ENCODE peak calls at places on chromosome 13, in ten cellular contexts. A is endothelial cell; Z is RWPE2; L is germinal center; N is NCI-H1930; C is CD8-positive, alpha-beta memory T cell; R is NAMALWA; P is HS-27A; Q is hippocampal formation; T is naive thymus-derived CD4-positive, alpha-beta T cell. W is an unnamed sample.

GRCh38 chr13:63124863-63125262 is 1709.2 kb upstream of the PCDH20 start:
- DNase-seq in A (no peak), Z (no peak), L (no peak), N (no peak), C (no peak), R (peak; percentile 67), P (peak; percentile 14), Q (no peak), T (no peak), W (no peak)

GRCh38 chr13:98769736-98770135 is 17.3 kb upstream of the SLC15A1 start:
- DNase-seq in A (no peak), Z (no peak), L (no peak), N (no peak), C (no peak), R (no peak), P (no peak), Q (no peak), T (no peak), W (no peak)

GRCh38 chr13:46551410-46552301 is 1.3 kb upstream of the LRCH1 start:
- DNase-seq in A (peak; percentile 84), Z (peak; percentile 69), L (peak; percentile 54), N (peak; percentile 52), C (peak; percentile 51), R (peak; percentile 73), P (no peak), Q (peak; percentile 33), T (peak; percentile 48), W (peak; percentile 57)

GRCh38 chr13:65990684-65991083 is 1239.5 kb downstream of the PCDH9 start:
- DNase-seq in A (no peak), Z (no peak), L (no peak), N (no peak), C (no peak), R (no peak), P (no peak), Q (no peak), T (no peak), W (no peak)

GRCh38 chr13:101026736-101027398 is 352.3 kb upstream of the TMTC4 start:
- DNase-seq in A (no peak), Z (no peak), L (no peak), N (no peak), C (no peak), R (no peak), P (no peak), Q (no peak), T (no peak), W (no peak)

GRCh38 chr13:64471916-64472315 is 2758.2 kb downstream of the PCDH9 start:
- DNase-seq in A (no peak), Z (no peak), L (no peak), N (no peak), C (no peak), R (peak; percentile 40), P (no peak), Q (no peak), T (no peak), W (no peak)

GRCh38 chr13:113548171-113548641 is 36.3 kb upstream of the TFDP1 start:
- DNase-seq in A (no peak), Z (peak; percentile 56), L (no peak), N (no peak), C (no peak), R (no peak), P (no peak), Q (no peak), T (no peak), W (no peak)

GRCh38 chr13:49292742-49293498 is 45.2 kb downstream of the CDADC1 start:
- DNase-seq in A (no peak), Z (no peak), L (no peak), N (no peak), C (no peak), R (no peak), P (no peak), Q (peak; percentile 38), T (no peak), W (no peak)

GRCh38 chr13:100951031-100951430 is 276.4 kb upstream of the TMTC4 start:
- DNase-seq in A (no peak), Z (no peak), L (no peak), N (no peak), C (no peak), R (no peak), P (no peak), Q (no peak), T (no peak), W (no peak)

GRCh38 chr13:42041017-42041683 is 7.3 kb upstream of the DGKH start:
- DNase-seq in A (peak; percentile 68), Z (no peak), L (peak; percentile 20), N (peak; percentile 25), C (no peak), R (peak; percentile 52), P (no peak), Q (no peak), T (peak; percentile 24), W (no peak)

GRCh38 chr13:29474991-29475390 is 120.5 kb downstream of the SLC7A1 start:
- DNase-seq in A (no peak), Z (no peak), L (no peak), N (no peak), C (no peak), R (no peak), P (peak; percentile 29), Q (no peak), T (no peak), W (no peak)

GRCh38 chr13:111572956-111573355 is 252.5 kb downstream of the TEX29 start:
- DNase-seq in A (no peak), Z (no peak), L (no peak), N (no peak), C (no peak), R (no peak), P (no peak), Q (no peak), T (no peak), W (no peak)

GRCh38 chr13:97015661-97016350 is 21.5 kb upstream of the OXGR1 start:
- DNase-seq in A (no peak), Z (no peak), L (no peak), N (no peak), C (no peak), R (no peak), P (no peak), Q (no peak), T (no peak), W (no peak)

GRCh38 chr13:78609464-78610205 is 6.3 kb upstream of the POU4F1 start:
- DNase-seq in A (peak; percentile 49), Z (no peak), L (no peak), N (no peak), C (no peak), R (no peak), P (no peak), Q (no peak), T (no peak), W (no peak)

GRCh38 chr13:62687727-62688126 is 1272.1 kb upstream of the PCDH20 start:
- DNase-seq in A (no peak), Z (no peak), L (no peak), N (no peak), C (no peak), R (no peak), P (no peak), Q (no peak), T (no peak), W (no peak)

GRCh38 chr13:75959861-75960481 is 323.8 kb downstream of the LMO7 start:
- DNase-seq in A (no peak), Z (no peak), L (no peak), N (no peak), C (no peak), R (no peak), P (no peak), Q (no peak), T (no peak), W (no peak)

GRCh38 chr13:44899967-44900366 is 89.3 kb downstream of the NUFIP1 start:
- DNase-seq in A (no peak), Z (no peak), L (no peak), N (no peak), C (no peak), R (no peak), P (no peak), Q (no peak), T (no peak), W (no peak)

GRCh38 chr13:99896712-99897440 is 74.7 kb downstream of the ZIC5 start:
- DNase-seq in A (no peak), Z (no peak), L (no peak), N (no peak), C (no peak), R (no peak), P (no peak), Q (no peak), T (no peak), W (no peak)

GRCh38 chr13:67296511-67296910 is 66.4 kb upstream of the PCDH9 start:
- DNase-seq in A (no peak), Z (no peak), L (no peak), N (no peak), C (no peak), R (no peak), P (no peak), Q (no peak), T (no peak), W (no peak)

GRCh38 chr13:48775285-48775684 is 121.6 kb downstream of the CYSLTR2 start:
- DNase-seq in A (no peak), Z (no peak), L (no peak), N (no peak), C (no peak), R (no peak), P (no peak), Q (no peak), T (no peak), W (no peak)

GRCh38 chr13:24271231-24271610 is 38.2 kb upstream of the C1QTNF9 start:
- DNase-seq in A (no peak), Z (no peak), L (no peak), N (no peak), C (no peak), R (no peak), P (no peak), Q (no peak), T (peak; percentile 33), W (no peak)

GRCh38 chr13:73096173-73097117 is 37.6 kb downstream of the KLF5 start:
- DNase-seq in A (no peak), Z (peak; percentile 79), L (no peak), N (no peak), C (no peak), R (no peak), P (peak; percentile 24), Q (no peak), T (no peak), W (no peak)

GRCh38 chr13:23433171-23434153 is at the start of gene SACS:
- DNase-seq in A (peak; percentile 43), Z (no peak), L (no peak), N (peak; percentile 78), C (no peak), R (no peak), P (no peak), Q (peak; percentile 47), T (no peak), W (no peak)

GRCh38 chr13:113948034-113948742 is 25.7 kb downstream of the C13orf46 start:
- DNase-seq in A (no peak), Z (no peak), L (peak; percentile 24), N (no peak), C (no peak), R (peak; percentile 18), P (no peak), Q (no peak), T (no peak), W (no peak)

GRCh38 chr13:43611631-43612416 is 174.9 kb downstream of the ENOX1 start:
- DNase-seq in A (no peak), Z (no peak), L (no peak), N (no peak), C (no peak), R (no peak), P (no peak), Q (no peak), T (no peak), W (no peak)

GRCh38 chr13:31053098-31053497 is 108.6 kb downstream of the HSPH1 start:
- DNase-seq in A (no peak), Z (no peak), L (no peak), N (no peak), C (no peak), R (no peak), P (no peak), Q (no peak), T (no peak), W (no peak)

GRCh38 chr13:109782066-109782822 is 4.1 kb downstream of the IRS2 start:
- DNase-seq in A (no peak), Z (no peak), L (no peak), N (no peak), C (no peak), R (no peak), P (no peak), Q (no peak), T (no peak), W (no peak)